ENCODE peak calls at places on chromosomes 16 and 17, in nine cellular contexts. V is NCI-H2029 treated with DMSO at 0.1 percent for 48 hours, H is heart right ventricle, Q is Ammon's horn, A is RPMI7951, Y is caudate nucleus, B is HCEC 1CT, S is SK-MEL-5, C is posterior vena cava. O is an unnamed sample.

GRCh38 chr17:41928693-41929251 is 1.6 kb upstream of the ODAD4 start:
- DNase-seq in Q (no peak), Y (no peak), B (no peak), V (no peak), A (no peak), H (no peak), C (no peak), S (no peak), O (no peak)

GRCh38 chr17:34645636-34646035 is 66.3 kb downstream of the TMEM132E start:
- DNase-seq in S (no peak), A (peak), C (no peak), V (peak), Q (no peak), H (no peak), B (no peak), Y (no peak), O (no peak)

GRCh38 chr16:85704900-85705846 is 16.4 kb upstream of the GINS2 start:
- DNase-seq in H (no peak), Q (no peak), B (no peak), V (no peak), Y (no peak), C (no peak), S (no peak), A (no peak), O (no peak)

GRCh38 chr17:44502598-44503079 is 567 bp downstream of the GPATCH8 start:
- DNase-seq in H (no peak), A (no peak), Q (peak), C (no peak), V (no peak), B (peak), Y (no peak), S (peak), O (no peak)

GRCh38 chr17:20173091-20173490 is 163.9 kb downstream of the SPECC1 start:
- DNase-seq in C (no peak), H (no peak), V (no peak), Y (no peak), A (peak), B (no peak), S (no peak), Q (no peak), O (no peak)

GRCh38 chr17:55450232-55450631 is 28.6 kb upstream of the MMD start:
- DNase-seq in V (no peak), C (no peak), A (no peak), S (no peak), B (no peak), Y (no peak), Q (no peak), H (no peak), O (no peak)

GRCh38 chr17:69638516-69638915 is 224.0 kb downstream of the MAP2K6 start:
- DNase-seq in A (no peak), V (no peak), B (no peak), Y (no peak), C (no peak), S (no peak), H (no peak), Q (no peak), O (no peak)

GRCh38 chr17:1455748-1456599 is at the start of gene CRK:
- DNase-seq in A (peak), Y (peak), V (peak), H (peak), S (peak), C (peak), B (peak), Q (peak), O (peak)

GRCh38 chr16:19716183-19716582 is 1.8 kb downstream of the KNOP1 start:
- DNase-seq in Y (no peak), C (no peak), S (no peak), Q (no peak), V (no peak), H (no peak), A (no peak), B (no peak), O (no peak)

GRCh38 chr17:48472485-48473281 is 42.7 kb upstream of the SKAP1 start:
- DNase-seq in Q (peak), V (peak), Y (no peak), A (peak), H (no peak), C (no peak), B (peak), S (no peak), O (no peak)

GRCh38 chr16:75062135-75062943 is 54.2 kb downstream of the LDHD start:
- DNase-seq in Y (no peak), C (peak), S (no peak), A (no peak), H (peak), Q (no peak), B (no peak), V (no peak), O (no peak)

GRCh38 chr16:22973451-22973991 is 159.6 kb downstream of the HS3ST2 start:
- DNase-seq in Y (no peak), Q (no peak), C (no peak), H (no peak), A (no peak), S (no peak), V (no peak), B (no peak), O (no peak)

GRCh38 chr17:50911890-50912289 is 45.7 kb upstream of the TOB1 start:
- DNase-seq in H (no peak), C (no peak), B (no peak), Q (no peak), V (no peak), S (no peak), A (no peak), Y (no peak), O (no peak)

GRCh38 chr17:57377094-57377493 is 120.8 kb downstream of the MSI2 start:
- DNase-seq in A (no peak), C (no peak), B (no peak), Q (no peak), S (no peak), H (no peak), Y (no peak), V (no peak), O (no peak)

GRCh38 chr17:34365340-34365739 is 2.3 kb upstream of the CCL1 start:
- DNase-seq in H (no peak), S (no peak), Q (no peak), Y (no peak), B (no peak), V (no peak), A (no peak), C (no peak), O (no peak)